ENCODE peak calls at places on chromosomes 16 and 17, in six cellular contexts. One of them, this sample, is unnamed.

GRCh38 chr16:85083051-85083639 is 29.1 kb downstream of the CIBAR2 start:
- DNase-seq in K562: no peak
- DNase-seq in HCT116: no peak
- DNase-seq in omental fat pad: no peak
- DNase-seq in mucosa of descending colon: no peak
- DNase-seq in tibial nerve: no peak
- DNase-seq in this sample: peak

GRCh38 chr16:29307598-29308507 is 98.7 kb downstream of the NPIPB11 start:
- DNase-seq in K562: no peak
- DNase-seq in HCT116: no peak
- DNase-seq in omental fat pad: no peak
- DNase-seq in mucosa of descending colon: no peak
- DNase-seq in tibial nerve: no peak
- DNase-seq in this sample: no peak

GRCh38 chr17:59373879-59374495 is 42.5 kb downstream of the YPEL2 start:
- DNase-seq in K562: no peak
- DNase-seq in HCT116: no peak
- DNase-seq in omental fat pad: no peak
- DNase-seq in mucosa of descending colon: no peak
- DNase-seq in tibial nerve: peak
- DNase-seq in this sample: no peak

GRCh38 chr16:70433456-70434103 is 5.3 kb downstream of the ST3GAL2 start:
- DNase-seq in K562: no peak
- DNase-seq in HCT116: no peak
- DNase-seq in omental fat pad: no peak
- DNase-seq in mucosa of descending colon: no peak
- DNase-seq in tibial nerve: no peak
- DNase-seq in this sample: no peak

GRCh38 chr16:62254847-62255246 is 218.6 kb upstream of the CDH8 start:
- DNase-seq in K562: no peak
- DNase-seq in HCT116: no peak
- DNase-seq in omental fat pad: no peak
- DNase-seq in mucosa of descending colon: no peak
- DNase-seq in tibial nerve: no peak
- DNase-seq in this sample: no peak

GRCh38 chr17:7023576-7024401 is 939 bp downstream of the BCL6B start:
- DNase-seq in K562: peak
- DNase-seq in HCT116: peak
- DNase-seq in omental fat pad: peak
- DNase-seq in mucosa of descending colon: peak
- DNase-seq in tibial nerve: peak
- DNase-seq in this sample: peak

GRCh38 chr16:81263470-81264200 is 25.1 kb downstream of the BCO1 start:
- DNase-seq in K562: no peak
- DNase-seq in HCT116: no peak
- DNase-seq in omental fat pad: no peak
- DNase-seq in mucosa of descending colon: no peak
- DNase-seq in tibial nerve: peak
- DNase-seq in this sample: no peak

GRCh38 chr17:67221062-67221998 is 23.7 kb downstream of the HELZ start:
- DNase-seq in K562: peak
- DNase-seq in HCT116: peak
- DNase-seq in omental fat pad: no peak
- DNase-seq in mucosa of descending colon: no peak
- DNase-seq in tibial nerve: peak
- DNase-seq in this sample: peak

GRCh38 chr17:75517277-75517865 is 1.0 kb downstream of the TSEN54 start:
- DNase-seq in K562: no peak
- DNase-seq in HCT116: peak
- DNase-seq in omental fat pad: no peak
- DNase-seq in mucosa of descending colon: peak
- DNase-seq in tibial nerve: no peak
- DNase-seq in this sample: no peak

GRCh38 chr16:11632455-11632921 is 35.8 kb upstream of the SNN start:
- DNase-seq in K562: no peak
- DNase-seq in HCT116: no peak
- DNase-seq in omental fat pad: no peak
- DNase-seq in mucosa of descending colon: peak
- DNase-seq in tibial nerve: peak
- DNase-seq in this sample: no peak

GRCh38 chr16:79806757-79807156 is 206.2 kb upstream of the MAF start:
- DNase-seq in K562: no peak
- DNase-seq in HCT116: no peak
- DNase-seq in omental fat pad: no peak
- DNase-seq in mucosa of descending colon: no peak
- DNase-seq in tibial nerve: no peak
- DNase-seq in this sample: no peak

GRCh38 chr17:56592487-56593072 is 919 bp upstream of the NOG start:
- DNase-seq in K562: peak
- DNase-seq in HCT116: no peak
- DNase-seq in omental fat pad: no peak
- DNase-seq in mucosa of descending colon: peak
- DNase-seq in tibial nerve: peak
- DNase-seq in this sample: peak

GRCh38 chr17:44263360-44263902 is 4.5 kb downstream of the SLC4A1 start:
- DNase-seq in K562: no peak
- DNase-seq in HCT116: no peak
- DNase-seq in omental fat pad: no peak
- DNase-seq in mucosa of descending colon: no peak
- DNase-seq in tibial nerve: no peak
- DNase-seq in this sample: no peak
- TF ChIP-seq CTCF in K562: no peak
- TF ChIP-seq CTCF in HCT116: no peak
- TF ChIP-seq CTCF in omental fat pad: no peak
- TF ChIP-seq CTCF in mucosa of descending colon: no peak
- TF ChIP-seq CTCF in tibial nerve: no peak
- TF ChIP-seq CTCF in this sample: no peak

GRCh38 chr17:69524854-69525253 is 110.4 kb downstream of the MAP2K6 start:
- DNase-seq in K562: no peak
- DNase-seq in HCT116: no peak
- DNase-seq in omental fat pad: no peak
- DNase-seq in mucosa of descending colon: no peak
- DNase-seq in tibial nerve: no peak
- DNase-seq in this sample: no peak

GRCh38 chr17:69528035-69528434 is 113.5 kb downstream of the MAP2K6 start:
- DNase-seq in K562: no peak
- DNase-seq in HCT116: no peak
- DNase-seq in omental fat pad: no peak
- DNase-seq in mucosa of descending colon: no peak
- DNase-seq in tibial nerve: no peak
- DNase-seq in this sample: no peak

GRCh38 chr17:69525920-69526841 is 111.7 kb downstream of the MAP2K6 start:
- DNase-seq in K562: peak
- DNase-seq in HCT116: peak
- DNase-seq in omental fat pad: no peak
- DNase-seq in mucosa of descending colon: no peak
- DNase-seq in tibial nerve: peak
- DNase-seq in this sample: peak

GRCh38 chr17:69518951-69519350 is 104.5 kb downstream of the MAP2K6 start:
- DNase-seq in K562: no peak
- DNase-seq in HCT116: no peak
- DNase-seq in omental fat pad: no peak
- DNase-seq in mucosa of descending colon: no peak
- DNase-seq in tibial nerve: no peak
- DNase-seq in this sample: no peak

DNA sequence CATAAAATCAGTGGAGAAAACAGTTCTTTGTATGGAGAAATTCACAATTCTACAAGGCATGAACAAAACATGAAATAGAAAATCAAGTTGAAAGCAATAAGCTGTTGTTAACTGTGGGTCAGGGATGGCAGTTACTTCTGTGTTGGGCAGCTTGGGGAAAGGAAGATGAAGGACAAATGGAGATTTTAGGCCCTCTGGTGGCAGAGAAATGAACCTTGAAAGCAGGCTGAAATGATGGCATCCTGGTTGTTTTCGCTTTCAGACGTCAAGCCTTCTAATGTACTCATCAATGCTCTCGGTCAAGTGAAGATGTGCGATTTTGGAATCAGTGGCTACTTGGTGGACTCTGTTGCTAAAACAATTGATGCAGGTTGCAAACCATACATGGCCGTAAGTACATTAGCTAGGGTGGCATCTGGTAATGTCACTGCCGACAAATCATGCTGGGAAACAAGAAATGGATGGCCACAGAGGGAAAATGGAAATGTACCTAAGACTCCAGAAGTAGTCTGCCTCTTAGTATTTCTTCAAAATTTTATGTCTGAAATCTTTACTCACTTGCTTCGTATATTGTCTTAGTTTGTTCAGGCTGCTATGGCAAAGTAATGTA is 108.9 kb downstream of the MAP2K6 start:
- DNase-seq in K562: peak
- DNase-seq in HCT116: peak
- DNase-seq in omental fat pad: no peak
- DNase-seq in mucosa of descending colon: no peak
- DNase-seq in tibial nerve: peak
- DNase-seq in this sample: peak
- TF ChIP-seq CTCF in K562: peak
- TF ChIP-seq CTCF in HCT116: peak
- TF ChIP-seq CTCF in omental fat pad: no peak
- TF ChIP-seq CTCF in mucosa of descending colon: no peak
- TF ChIP-seq CTCF in tibial nerve: peak
- TF ChIP-seq CTCF in this sample: peak

GRCh38 chr17:52465407-52465806 is 306.9 kb upstream of the CA10 start:
- DNase-seq in K562: no peak
- DNase-seq in HCT116: no peak
- DNase-seq in omental fat pad: no peak
- DNase-seq in mucosa of descending colon: no peak
- DNase-seq in tibial nerve: no peak
- DNase-seq in this sample: no peak

DNA sequence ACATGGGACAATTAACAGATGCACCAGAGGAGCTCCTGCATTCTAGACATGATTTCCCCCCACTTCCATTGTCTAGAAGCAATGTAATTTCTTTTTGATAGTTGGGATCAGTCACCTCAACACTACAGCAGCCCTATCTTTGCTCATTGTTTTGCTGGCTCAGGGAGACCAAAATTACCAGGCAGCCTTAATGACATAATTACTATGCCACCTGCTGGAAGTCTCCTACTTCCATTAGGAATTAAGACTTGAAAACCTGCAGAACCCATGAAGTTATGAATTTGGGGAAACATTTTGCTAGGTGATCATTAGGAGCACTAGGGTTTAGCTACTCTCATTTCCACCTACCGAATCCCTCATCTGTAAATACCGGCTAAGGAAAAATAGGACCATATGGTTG is 312.0 kb upstream of the CA10 start:
- DNase-seq in K562: no peak
- DNase-seq in HCT116: no peak
- DNase-seq in omental fat pad: no peak
- DNase-seq in mucosa of descending colon: no peak
- DNase-seq in tibial nerve: no peak
- DNase-seq in this sample: no peak
- TF ChIP-seq CTCF in K562: no peak
- TF ChIP-seq CTCF in HCT116: no peak
- TF ChIP-seq CTCF in omental fat pad: no peak
- TF ChIP-seq CTCF in mucosa of descending colon: no peak
- TF ChIP-seq CTCF in tibial nerve: no peak
- TF ChIP-seq CTCF in this sample: no peak

GRCh38 chr16:747978-748746 is 7.4 kb upstream of the CIAO3 start:
- DNase-seq in K562: no peak
- DNase-seq in HCT116: no peak
- DNase-seq in omental fat pad: no peak
- DNase-seq in mucosa of descending colon: no peak
- DNase-seq in tibial nerve: no peak
- DNase-seq in this sample: no peak

GRCh38 chr16:743794-744500 is 3.1 kb upstream of the CIAO3 start:
- DNase-seq in K562: peak
- DNase-seq in HCT116: no peak
- DNase-seq in omental fat pad: no peak
- DNase-seq in mucosa of descending colon: no peak
- DNase-seq in tibial nerve: no peak
- DNase-seq in this sample: no peak

GRCh38 chr16:746637-747036 is 5.8 kb upstream of the CIAO3 start:
- DNase-seq in K562: no peak
- DNase-seq in HCT116: no peak
- DNase-seq in omental fat pad: no peak
- DNase-seq in mucosa of descending colon: no peak
- DNase-seq in tibial nerve: no peak
- DNase-seq in this sample: no peak

GRCh38 chr16:749010-749409 is 8.2 kb upstream of the CIAO3 start:
- DNase-seq in K562: no peak
- DNase-seq in HCT116: no peak
- DNase-seq in omental fat pad: no peak
- DNase-seq in mucosa of descending colon: no peak
- DNase-seq in tibial nerve: no peak
- DNase-seq in this sample: no peak

GRCh38 chr16:745739-746138 is 4.9 kb upstream of the CIAO3 start:
- DNase-seq in K562: peak
- DNase-seq in HCT116: no peak
- DNase-seq in omental fat pad: no peak
- DNase-seq in mucosa of descending colon: peak
- DNase-seq in tibial nerve: no peak
- DNase-seq in this sample: peak
- TF ChIP-seq CTCF in K562: peak
- TF ChIP-seq CTCF in HCT116: peak
- TF ChIP-seq CTCF in omental fat pad: no peak
- TF ChIP-seq CTCF in mucosa of descending colon: no peak
- TF ChIP-seq CTCF in tibial nerve: peak
- TF ChIP-seq CTCF in this sample: no peak